ENCODE peak calls at places on chromosome 21, in four cellular contexts. R, W, Z and U are unnamed samples.

GRCh38 chr21:35940074-35940927 is 120.0 kb downstream of the SETD4 start:
- DNase-seq in R (peak; percentile 52), W (no peak), Z (peak; percentile 45), U (peak; percentile 70)

GRCh38 chr21:43939443-43940328 is 72.4 kb upstream of the TRAPPC10 start:
- DNase-seq in R (no peak), W (no peak), Z (no peak), U (no peak)

GRCh38 chr21:35573472-35574389 is 486.6 kb downstream of the SETD4 start:
- DNase-seq in R (no peak), W (no peak), Z (peak; percentile 35), U (no peak)

GRCh38 chr21:29077651-29078090 is 4.2 kb upstream of the CCT8 start:
- DNase-seq in R (no peak), W (peak; percentile 45), Z (no peak), U (no peak)

GRCh38 chr21:22056904-22057303 is 1058.7 kb downstream of the NCAM2 start:
- DNase-seq in R (no peak), W (no peak), Z (no peak), U (no peak)

GRCh38 chr21:30408782-30409494 is 13.1 kb downstream of the KRTAP13-1 start:
- DNase-seq in R (peak; percentile 8), W (no peak), Z (peak; percentile 14), U (peak; percentile 69)

GRCh38 chr21:9780441-9780937 is 740.9 kb upstream of the TPTE start:
- DNase-seq in R (no peak), W (no peak), Z (no peak), U (no peak)

GRCh38 chr21:26169061-26169610 is 1.4 kb downstream of the APP start:
- DNase-seq in R (no peak), W (peak; percentile 24), Z (peak; percentile 41), U (peak; percentile 73)

GRCh38 chr21:31337086-31337485 is 7.0 kb downstream of the TIAM1 start:
- DNase-seq in R (no peak), W (no peak), Z (no peak), U (no peak)

GRCh38 chr21:44760376-44760775 is 41.2 kb downstream of the UBE2G2 start:
- DNase-seq in R (no peak), W (no peak), Z (no peak), U (no peak)

GRCh38 chr21:23452384-23453083 is 2154.7 kb downstream of the MRPL39 start:
- DNase-seq in R (no peak), W (no peak), Z (no peak), U (peak; percentile 18)

GRCh38 chr21:20720623-20721022 is 277.6 kb upstream of the NCAM2 start:
- DNase-seq in R (no peak), W (no peak), Z (no peak), U (no peak)

GRCh38 chr21:35217504-35218060 is 168.5 kb upstream of the RUNX1 start:
- DNase-seq in R (no peak), W (no peak), Z (peak; percentile 10), U (no peak)

GRCh38 chr21:40512590-40512989 is 334.4 kb downstream of the DSCAM start:
- DNase-seq in R (peak; percentile 41), W (no peak), Z (no peak), U (peak; percentile 28)

GRCh38 chr21:44425895-44426662 is 29.2 kb upstream of the LRRC3 start:
- DNase-seq in R (no peak), W (no peak), Z (no peak), U (no peak)

GRCh38 chr21:28257276-28257675 is 735.4 kb downstream of the LTN1 start:
- DNase-seq in R (no peak), W (no peak), Z (peak; percentile 48), U (no peak)

GRCh38 chr21:15826147-15826780 is 96.5 kb downstream of the USP25 start:
- DNase-seq in R (peak; percentile 44), W (peak; percentile 11), Z (peak; percentile 72), U (peak; percentile 51)

DNA sequence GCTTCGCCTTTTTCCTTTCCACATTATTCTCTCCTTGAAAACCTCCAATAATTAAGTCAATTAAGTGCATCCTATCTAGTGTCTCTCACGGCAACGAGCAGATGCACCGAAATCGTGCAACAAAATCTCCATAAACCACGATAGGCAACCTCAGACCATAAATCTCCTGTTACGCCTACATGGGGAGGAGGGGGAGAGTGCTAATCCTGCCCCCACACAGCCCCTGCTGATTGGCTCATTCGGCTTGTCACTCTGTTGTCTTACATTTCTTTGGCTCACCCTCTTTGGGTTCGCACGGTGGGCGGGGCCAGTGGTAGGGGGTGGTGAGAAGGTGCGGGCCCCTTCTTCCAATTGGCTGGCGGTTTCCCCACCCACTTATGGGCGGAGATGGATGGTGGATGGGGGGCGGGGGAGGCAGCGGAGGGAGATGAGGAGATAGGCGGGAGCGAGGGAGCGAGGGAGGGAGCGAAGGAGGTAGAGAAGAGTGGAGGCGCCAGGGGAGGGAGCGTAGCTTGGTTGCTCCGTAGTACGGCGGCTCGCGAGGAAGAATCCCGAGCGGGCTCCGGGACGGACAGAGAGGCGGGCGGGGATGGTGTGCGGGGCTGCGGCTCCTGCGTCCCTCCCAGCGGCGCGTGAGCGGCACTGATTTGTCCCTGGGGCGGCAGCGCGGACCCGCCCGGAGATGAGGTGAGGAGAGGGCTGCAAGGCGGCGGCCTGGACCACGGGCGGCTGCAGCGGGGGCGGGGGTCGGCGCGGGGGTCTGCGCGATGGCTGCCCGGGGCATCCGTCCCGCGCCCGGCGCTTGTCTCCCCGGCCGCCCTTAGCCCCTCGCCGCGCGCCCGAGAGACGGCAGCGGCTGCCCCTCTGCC is at the start of gene ITSN1:
- DNase-seq in R (peak; percentile 100), W (peak; percentile 99), Z (peak; percentile 98), U (peak; percentile 97)
- TF ChIP-seq FOXM1 in R (no peak), W (no peak), Z (no peak), U (no peak)

GRCh38 chr21:37367758-37368535 is 1.4 kb downstream of the DYRK1A start:
- DNase-seq in R (peak; percentile 29), W (no peak), Z (no peak), U (no peak)

GRCh38 chr21:37367301-37367757 is 756 bp downstream of the DYRK1A start:
- DNase-seq in R (no peak), W (no peak), Z (no peak), U (no peak)

GRCh38 chr21:37369307-37369854 is 2.8 kb downstream of the DYRK1A start:
- DNase-seq in R (no peak), W (no peak), Z (no peak), U (no peak)

GRCh38 chr21:37370152-37371040 is 3.8 kb downstream of the DYRK1A start:
- DNase-seq in R (peak; percentile 27), W (no peak), Z (no peak), U (no peak)

DNA sequence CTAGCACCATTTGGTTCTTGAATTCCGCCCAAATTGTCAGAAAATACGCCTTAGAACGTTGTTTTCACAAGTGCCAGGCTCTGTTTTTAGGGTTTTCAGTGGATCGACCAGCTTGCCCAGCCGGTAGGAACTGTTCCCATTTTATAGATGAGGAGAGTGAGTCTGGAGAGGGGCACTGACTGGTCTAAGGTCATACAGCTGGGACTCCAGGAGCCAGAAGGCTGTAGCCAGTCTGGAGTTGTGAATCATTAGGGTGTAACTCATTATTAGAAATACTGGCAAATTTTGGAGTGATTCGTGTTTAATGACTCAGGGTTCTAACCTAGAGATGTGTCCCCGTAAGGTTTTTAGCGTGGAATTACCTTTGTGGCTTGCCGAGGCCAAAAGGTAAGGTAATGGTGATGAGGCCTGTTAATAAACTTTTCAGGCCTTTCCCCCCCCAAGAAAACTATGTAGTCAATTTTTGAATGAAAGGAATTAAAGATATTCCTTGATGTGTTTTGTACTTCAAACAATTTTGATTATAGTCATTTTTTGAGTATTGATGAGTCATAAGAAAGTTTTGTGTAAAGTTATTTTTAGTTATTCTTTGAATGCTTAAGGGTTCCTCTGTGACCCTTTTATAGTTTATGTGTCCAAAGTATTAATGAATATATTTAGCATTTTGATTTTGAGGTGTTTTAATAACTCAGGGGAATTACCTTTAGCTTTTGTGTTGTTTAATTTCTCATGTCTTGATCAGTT is 2.1 kb downstream of the DYRK1A start:
- DNase-seq in R (no peak), W (no peak), Z (no peak), U (no peak)
- TF ChIP-seq FOXK2 in R (no peak), W (no peak), Z (no peak), U (no peak)

GRCh38 chr21:41956926-41957729 is 3.3 kb upstream of the C2CD2 start:
- DNase-seq in R (peak; percentile 75), W (no peak), Z (no peak), U (no peak)

GRCh38 chr21:41955516-41955915 is 1.7 kb upstream of the C2CD2 start:
- DNase-seq in R (no peak), W (no peak), Z (no peak), U (no peak)

GRCh38 chr21:41958886-41959563 is 5.2 kb upstream of the C2CD2 start:
- DNase-seq in R (no peak), W (no peak), Z (no peak), U (no peak)

GRCh38 chr21:41960386-41960785 is 6.6 kb upstream of the C2CD2 start:
- DNase-seq in R (no peak), W (no peak), Z (no peak), U (no peak)

GRCh38 chr21:41957991-41958766 is 4.4 kb upstream of the C2CD2 start:
- DNase-seq in R (peak; percentile 83), W (no peak), Z (peak; percentile 80), U (no peak)
- TF ChIP-seq FOXM1 in R (no peak), W (no peak), Z (no peak), U (no peak)

GRCh38 chr21:45819478-45820170 is 161.9 kb upstream of the COL6A1 start:
- DNase-seq in R (no peak), W (no peak), Z (no peak), U (no peak)

GRCh38 chr21:45816794-45817193 is 164.8 kb upstream of the COL6A1 start:
- DNase-seq in R (no peak), W (no peak), Z (no peak), U (no peak)

GRCh38 chr21:45817345-45817744 is 164.2 kb upstream of the COL6A1 start:
- DNase-seq in R (no peak), W (no peak), Z (no peak), U (no peak)

GRCh38 chr21:45818904-45819285 is 162.7 kb upstream of the COL6A1 start:
- DNase-seq in R (no peak), W (peak; percentile 21), Z (peak; percentile 73), U (no peak)

DNA sequence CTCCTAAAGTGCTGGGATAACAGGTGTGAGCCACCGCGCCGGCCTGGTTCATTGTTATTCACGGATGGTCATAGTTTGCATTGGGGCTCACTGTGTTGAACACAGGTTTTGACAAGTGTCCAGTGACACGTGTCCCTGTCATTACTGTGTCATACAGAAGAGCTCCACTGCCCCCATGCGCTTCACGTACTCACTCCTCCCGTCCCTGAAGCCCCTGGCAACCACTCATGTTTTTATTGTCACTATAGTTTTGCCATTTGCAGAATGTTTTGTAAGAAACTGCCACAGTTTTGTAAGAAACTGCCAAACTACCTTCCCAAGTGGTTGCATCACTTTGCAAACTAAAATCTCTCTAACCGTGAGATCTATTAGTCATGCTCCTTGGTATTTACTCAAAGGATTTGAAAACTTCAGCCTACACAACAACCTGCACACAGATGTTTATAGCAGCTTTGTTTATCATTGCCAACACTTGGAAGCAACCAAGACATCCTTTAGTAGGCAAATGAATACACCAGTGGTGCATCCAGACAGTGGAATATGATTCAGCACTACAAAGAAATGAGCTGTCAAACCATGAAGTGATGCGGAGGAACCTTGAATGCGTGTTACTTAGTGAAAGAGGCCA is 163.2 kb upstream of the COL6A1 start:
- DNase-seq in R (peak; percentile 46), W (no peak), Z (no peak), U (no peak)
- TF ChIP-seq FOXK2 in R (no peak), W (no peak), Z (no peak), U (no peak)